ENCODE peak calls at places on chromosome 4, in nine cellular contexts. One of them, this sample, is unnamed.

GRCh38 chr4:85180533-85180932 is 214.0 kb upstream of the WDFY3 start:
- DNase-seq in MM.1S: no peak
- DNase-seq in keratinocyte: no peak
- DNase-seq in A549: no peak
- DNase-seq in endothelial cell of umbilical vein: no peak
- DNase-seq in PC-3: no peak
- DNase-seq in H9: no peak
- DNase-seq in HepG2: no peak
- DNase-seq in fibroblast of lung: no peak
- DNase-seq in this sample: no peak

GRCh38 chr4:162011039-162011438 is 152.8 kb downstream of the FSTL5 start:
- DNase-seq in A549: no peak
- DNase-seq in endothelial cell of umbilical vein: no peak
- DNase-seq in keratinocyte: no peak
- DNase-seq in PC-3: no peak
- DNase-seq in HepG2: no peak
- DNase-seq in MM.1S: no peak
- DNase-seq in H9: no peak
- DNase-seq in fibroblast of lung: no peak
- DNase-seq in this sample: no peak

GRCh38 chr4:77194366-77194765 is 37.4 kb downstream of the CCNG2 start:
- DNase-seq in H9: no peak
- DNase-seq in endothelial cell of umbilical vein: no peak
- DNase-seq in HepG2: no peak
- DNase-seq in fibroblast of lung: no peak
- DNase-seq in MM.1S: no peak
- DNase-seq in A549: no peak
- DNase-seq in keratinocyte: no peak
- DNase-seq in PC-3: no peak
- DNase-seq in this sample: no peak

GRCh38 chr4:19982556-19982955 is 269.1 kb upstream of the SLIT2 start:
- DNase-seq in PC-3: peak; percentile 21
- DNase-seq in endothelial cell of umbilical vein: peak; percentile 82
- DNase-seq in A549: no peak
- DNase-seq in keratinocyte: no peak
- DNase-seq in MM.1S: no peak
- DNase-seq in fibroblast of lung: peak; percentile 72
- DNase-seq in H9: no peak
- DNase-seq in HepG2: no peak
- DNase-seq in this sample: peak; percentile 62

GRCh38 chr4:81214518-81215218 is 354 bp downstream of the PRKG2 start:
- DNase-seq in fibroblast of lung: peak; percentile 54
- DNase-seq in endothelial cell of umbilical vein: no peak
- DNase-seq in MM.1S: no peak
- DNase-seq in HepG2: no peak
- DNase-seq in PC-3: no peak
- DNase-seq in A549: peak; percentile 6
- DNase-seq in keratinocyte: no peak
- DNase-seq in H9: peak; percentile 58
- DNase-seq in this sample: peak; percentile 69

GRCh38 chr4:114028071-114028470 is 48.6 kb upstream of the ARSJ start:
- DNase-seq in endothelial cell of umbilical vein: peak; percentile 92
- DNase-seq in H9: no peak
- DNase-seq in HepG2: no peak
- DNase-seq in MM.1S: no peak
- DNase-seq in fibroblast of lung: peak; percentile 52
- DNase-seq in keratinocyte: no peak
- DNase-seq in A549: no peak
- DNase-seq in PC-3: peak; percentile 42
- DNase-seq in this sample: no peak

GRCh38 chr4:15476396-15476795 is 6.7 kb downstream of the CC2D2A start:
- DNase-seq in fibroblast of lung: no peak
- DNase-seq in PC-3: no peak
- DNase-seq in HepG2: no peak
- DNase-seq in keratinocyte: no peak
- DNase-seq in MM.1S: no peak
- DNase-seq in H9: no peak
- DNase-seq in endothelial cell of umbilical vein: no peak
- DNase-seq in A549: no peak
- DNase-seq in this sample: no peak

GRCh38 chr4:139528377-139529005 is 27.5 kb downstream of the SETD7 start:
- DNase-seq in H9: no peak
- DNase-seq in fibroblast of lung: peak; percentile 95
- DNase-seq in MM.1S: no peak
- DNase-seq in keratinocyte: no peak
- DNase-seq in endothelial cell of umbilical vein: no peak
- DNase-seq in PC-3: no peak
- DNase-seq in HepG2: no peak
- DNase-seq in A549: no peak
- DNase-seq in this sample: peak; percentile 92

GRCh38 chr4:139295317-139296299 is 5.7 kb upstream of the NAA15 start:
- DNase-seq in A549: peak; percentile 88
- DNase-seq in MM.1S: peak; percentile 96
- DNase-seq in H9: peak; percentile 94
- DNase-seq in keratinocyte: peak; percentile 54
- DNase-seq in HepG2: peak; percentile 82
- DNase-seq in endothelial cell of umbilical vein: peak; percentile 93
- DNase-seq in PC-3: peak; percentile 92
- DNase-seq in fibroblast of lung: peak; percentile 93
- DNase-seq in this sample: peak; percentile 96

GRCh38 chr4:126593626-126594025 is 1039.1 kb upstream of the INTU start:
- DNase-seq in HepG2: no peak
- DNase-seq in H9: no peak
- DNase-seq in fibroblast of lung: no peak
- DNase-seq in keratinocyte: no peak
- DNase-seq in MM.1S: no peak
- DNase-seq in A549: no peak
- DNase-seq in endothelial cell of umbilical vein: no peak
- DNase-seq in PC-3: no peak
- DNase-seq in this sample: no peak

GRCh38 chr4:136634121-136634520 is 898.2 kb downstream of the PCDH18 start:
- DNase-seq in fibroblast of lung: no peak
- DNase-seq in H9: no peak
- DNase-seq in HepG2: no peak
- DNase-seq in A549: no peak
- DNase-seq in endothelial cell of umbilical vein: no peak
- DNase-seq in PC-3: no peak
- DNase-seq in MM.1S: no peak
- DNase-seq in keratinocyte: no peak
- DNase-seq in this sample: no peak

GRCh38 chr4:109574443-109574850 is 14.4 kb downstream of the MCUB start:
- DNase-seq in H9: no peak
- DNase-seq in PC-3: peak; percentile 11
- DNase-seq in MM.1S: no peak
- DNase-seq in keratinocyte: no peak
- DNase-seq in A549: peak; percentile 53
- DNase-seq in endothelial cell of umbilical vein: peak; percentile 40
- DNase-seq in HepG2: peak; percentile 42
- DNase-seq in fibroblast of lung: peak; percentile 48
- DNase-seq in this sample: peak; percentile 19

GRCh38 chr4:12679217-12679616 is 804.9 kb downstream of the RAB28 start:
- DNase-seq in A549: peak; percentile 0
- DNase-seq in H9: no peak
- DNase-seq in HepG2: peak; percentile 2
- DNase-seq in PC-3: peak; percentile 1
- DNase-seq in MM.1S: no peak
- DNase-seq in keratinocyte: no peak
- DNase-seq in endothelial cell of umbilical vein: no peak
- DNase-seq in fibroblast of lung: no peak
- DNase-seq in this sample: peak; percentile 2

GRCh38 chr4:88177981-88178632 is 19.7 kb upstream of the ABCG2 start:
- DNase-seq in fibroblast of lung: peak; percentile 71
- DNase-seq in HepG2: peak; percentile 28
- DNase-seq in A549: peak; percentile 91
- DNase-seq in PC-3: peak; percentile 81
- DNase-seq in MM.1S: peak; percentile 93
- DNase-seq in endothelial cell of umbilical vein: peak; percentile 52
- DNase-seq in H9: peak; percentile 95
- DNase-seq in keratinocyte: peak; percentile 79
- DNase-seq in this sample: peak; percentile 57

GRCh38 chr4:31442236-31442635 is 722.1 kb downstream of the PCDH7 start:
- DNase-seq in keratinocyte: no peak
- DNase-seq in H9: peak; percentile 54
- DNase-seq in HepG2: peak; percentile 1
- DNase-seq in A549: peak; percentile 1
- DNase-seq in MM.1S: no peak
- DNase-seq in fibroblast of lung: no peak
- DNase-seq in endothelial cell of umbilical vein: no peak
- DNase-seq in PC-3: no peak
- DNase-seq in this sample: no peak

GRCh38 chr4:138669479-138670165 is 346.0 kb upstream of the NOCT start:
- DNase-seq in HepG2: no peak
- DNase-seq in H9: no peak
- DNase-seq in A549: no peak
- DNase-seq in MM.1S: no peak
- DNase-seq in keratinocyte: no peak
- DNase-seq in fibroblast of lung: peak; percentile 59
- DNase-seq in endothelial cell of umbilical vein: no peak
- DNase-seq in PC-3: peak; percentile 51
- DNase-seq in this sample: peak; percentile 69

DNA sequence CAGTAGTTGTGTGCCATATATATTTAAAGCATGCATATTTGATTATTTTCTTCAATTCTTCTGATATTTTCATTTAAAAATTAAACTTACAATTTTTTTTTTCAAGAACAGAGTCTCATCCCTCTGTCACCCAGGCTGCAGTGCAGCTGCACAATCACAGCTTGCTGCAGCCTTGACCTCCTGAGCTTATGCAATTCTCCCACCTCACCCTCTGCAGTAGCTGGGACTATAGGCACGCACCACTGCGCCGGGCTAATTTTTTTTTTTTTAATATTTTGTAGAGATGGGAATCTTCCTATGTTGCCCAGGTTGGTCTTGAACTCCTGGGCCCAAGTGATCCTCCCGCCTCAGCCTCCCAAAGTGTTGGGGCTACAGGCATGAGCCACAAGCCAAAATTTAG is 5.8 kb upstream of the DCLK2 start:
- DNase-seq in PC-3: no peak
- DNase-seq in MM.1S: no peak
- DNase-seq in fibroblast of lung: no peak
- DNase-seq in endothelial cell of umbilical vein: no peak
- DNase-seq in keratinocyte: no peak
- DNase-seq in HepG2: no peak
- DNase-seq in A549: peak; percentile 37
- DNase-seq in H9: no peak
- DNase-seq in this sample: no peak
- H3K4me2 ChIP-seq in PC-3: no peak overlapping the region
- H3K4me2 ChIP-seq in MM.1S: no peak overlapping the region
- H3K4me2 ChIP-seq in fibroblast of lung: no peak overlapping the region
- H3K4me2 ChIP-seq in endothelial cell of umbilical vein: no peak overlapping the region
- H3K4me2 ChIP-seq in keratinocyte: no peak overlapping the region
- H3K4me2 ChIP-seq in HepG2: no peak overlapping the region
- H3K4me2 ChIP-seq in A549: peak overlapping the region; percentile 78
- H3K4me2 ChIP-seq in H9: no peak overlapping the region
- H3K4me2 ChIP-seq in this sample: peak overlapping the region; percentile 53

GRCh38 chr4:686371-687040 is 2.4 kb downstream of the SLC49A3 start:
- DNase-seq in keratinocyte: no peak
- DNase-seq in HepG2: no peak
- DNase-seq in H9: peak; percentile 31
- DNase-seq in endothelial cell of umbilical vein: no peak
- DNase-seq in MM.1S: no peak
- DNase-seq in fibroblast of lung: no peak
- DNase-seq in PC-3: no peak
- DNase-seq in A549: no peak
- DNase-seq in this sample: no peak
- H3K4me2 ChIP-seq in keratinocyte: no peak overlapping the region
- H3K4me2 ChIP-seq in HepG2: peak overlapping the region; percentile 97
- H3K4me2 ChIP-seq in H9: no peak overlapping the region
- H3K4me2 ChIP-seq in endothelial cell of umbilical vein: no peak overlapping the region
- H3K4me2 ChIP-seq in MM.1S: no peak overlapping the region
- H3K4me2 ChIP-seq in fibroblast of lung: no peak overlapping the region
- H3K4me2 ChIP-seq in PC-3: no peak overlapping the region
- H3K4me2 ChIP-seq in A549: peak overlapping the region; percentile 74
- H3K4me2 ChIP-seq in this sample: no peak overlapping the region

DNA sequence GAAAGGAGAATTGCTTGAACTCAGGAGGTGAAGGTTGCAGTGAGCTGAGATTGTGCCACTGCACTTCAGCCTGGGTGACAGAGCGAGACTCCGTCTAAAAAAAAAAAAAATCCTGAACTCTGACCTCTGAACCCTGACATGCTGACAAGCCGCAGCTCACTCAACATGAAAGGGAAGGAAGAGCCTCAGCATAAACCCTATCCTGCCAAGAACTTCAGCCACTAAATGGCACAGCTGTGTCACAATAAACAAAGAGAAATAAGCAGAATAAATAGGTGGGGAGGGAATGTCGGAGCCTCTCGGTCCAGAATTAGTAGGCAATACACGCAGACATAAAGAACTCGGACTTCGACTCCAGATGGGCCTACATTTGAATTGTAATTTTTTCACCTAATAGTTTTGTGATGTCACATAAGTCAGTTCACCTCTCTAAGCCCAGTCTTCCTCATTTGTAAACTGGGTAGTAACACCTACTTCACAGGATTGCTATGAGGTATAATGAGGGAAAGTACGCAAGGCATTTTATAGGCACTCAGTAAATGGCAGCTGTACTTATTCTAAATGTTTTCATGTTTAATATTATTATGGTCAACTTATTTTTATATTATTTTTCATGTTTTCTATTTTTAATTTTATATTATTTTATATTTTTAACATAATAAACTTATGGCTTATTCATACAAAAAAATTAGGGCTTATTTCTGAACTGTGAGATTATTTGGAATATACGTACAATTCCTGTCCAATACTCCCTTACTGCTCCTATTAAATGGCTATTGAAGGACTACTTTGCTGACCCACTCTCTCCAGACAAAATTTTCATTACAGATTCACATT is 243.4 kb downstream of the SCFD2 start:
- DNase-seq in keratinocyte: no peak
- DNase-seq in H9: no peak
- DNase-seq in MM.1S: no peak
- DNase-seq in A549: no peak
- DNase-seq in HepG2: peak; percentile 59
- DNase-seq in fibroblast of lung: no peak
- DNase-seq in PC-3: no peak
- DNase-seq in endothelial cell of umbilical vein: no peak
- DNase-seq in this sample: no peak
- H3K4me2 ChIP-seq in keratinocyte: no peak overlapping the region
- H3K4me2 ChIP-seq in H9: no peak overlapping the region
- H3K4me2 ChIP-seq in MM.1S: no peak overlapping the region
- H3K4me2 ChIP-seq in A549: no peak overlapping the region
- H3K4me2 ChIP-seq in HepG2: peak overlapping the region; percentile 61
- H3K4me2 ChIP-seq in fibroblast of lung: peak overlapping the region; percentile 3
- H3K4me2 ChIP-seq in PC-3: no peak overlapping the region
- H3K4me2 ChIP-seq in endothelial cell of umbilical vein: no peak overlapping the region
- H3K4me2 ChIP-seq in this sample: no peak overlapping the region

DNA sequence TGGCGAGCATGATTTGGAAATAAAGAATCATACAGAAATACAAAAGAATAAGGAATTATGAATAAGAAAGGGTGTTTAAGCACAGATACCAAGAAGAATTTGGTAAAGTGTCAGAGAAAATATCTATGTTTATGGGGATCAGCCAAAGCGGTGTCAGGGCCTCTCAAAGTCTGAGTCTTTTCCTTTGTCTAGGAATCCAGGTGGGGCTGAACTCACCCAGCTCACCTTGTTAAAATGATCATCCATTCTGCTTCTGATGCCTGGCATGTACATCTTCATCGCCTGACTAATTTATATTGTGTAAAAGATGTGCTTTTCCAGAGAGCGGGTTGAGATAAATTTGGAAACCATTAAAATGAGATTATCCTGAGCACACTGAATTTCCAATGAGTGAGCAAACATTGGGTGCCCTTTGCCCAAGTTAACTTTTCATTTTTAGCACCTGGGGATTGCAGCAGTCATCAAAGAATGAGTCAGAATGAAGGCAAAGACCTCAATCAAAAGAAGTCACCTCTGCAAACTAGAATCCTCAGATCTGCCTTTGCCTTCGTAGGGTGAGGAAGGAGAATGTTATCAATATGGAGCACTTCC is 141.9 kb upstream of the ANXA3 start:
- DNase-seq in H9: no peak
- DNase-seq in MM.1S: no peak
- DNase-seq in HepG2: no peak
- DNase-seq in keratinocyte: no peak
- DNase-seq in fibroblast of lung: no peak
- DNase-seq in A549: no peak
- DNase-seq in PC-3: peak; percentile 54
- DNase-seq in endothelial cell of umbilical vein: no peak
- DNase-seq in this sample: no peak
- H3K4me2 ChIP-seq in H9: no peak overlapping the region
- H3K4me2 ChIP-seq in MM.1S: no peak overlapping the region
- H3K4me2 ChIP-seq in HepG2: no peak overlapping the region
- H3K4me2 ChIP-seq in keratinocyte: no peak overlapping the region
- H3K4me2 ChIP-seq in fibroblast of lung: no peak overlapping the region
- H3K4me2 ChIP-seq in A549: no peak overlapping the region
- H3K4me2 ChIP-seq in PC-3: peak overlapping the region; percentile 23
- H3K4me2 ChIP-seq in endothelial cell of umbilical vein: no peak overlapping the region
- H3K4me2 ChIP-seq in this sample: no peak overlapping the region

This sample was measured in GM23248.